ENCODE peak calls at places on chromosomes 6 and 20, in five cellular contexts. L, E, Z, Y and S are unnamed samples.

GRCh38 chr6:15037253-15037652 is 208.6 kb upstream of the JARID2 start:
- DNase-seq in E (no peak), Z (no peak), Y (no peak), L (no peak), S (no peak)

GRCh38 chr6:167708501-167709094 is 118.1 kb upstream of the AFDN start:
- DNase-seq in Z (no peak), Y (no peak), E (no peak), L (no peak), S (no peak)

GRCh38 chr6:116144590-116144989 is 18.7 kb upstream of the COL10A1 start:
- DNase-seq in E (no peak), L (no peak), Z (no peak), Y (no peak), S (no peak)

GRCh38 chr6:56408976-56409375 is 161.6 kb upstream of the COL21A1 start:
- DNase-seq in L (no peak), Z (no peak), Y (no peak), E (no peak), S (no peak)

GRCh38 chr6:134517145-134517658 is 199.3 kb upstream of the SGK1 start:
- DNase-seq in L (peak; percentile 83), Y (no peak), E (peak; percentile 92), Z (peak; percentile 37), S (no peak)

GRCh38 chr6:6918216-6918983 is 189.4 kb upstream of the RREB1 start:
- DNase-seq in L (no peak), Y (no peak), E (no peak), Z (no peak), S (no peak)

GRCh38 chr6:21134401-21134800 is 459.1 kb upstream of the SOX4 start:
- DNase-seq in Z (no peak), L (no peak), E (no peak), Y (no peak), S (no peak)

GRCh38 chr6:34514593-34515472 is 41.3 kb downstream of the SPDEF start:
- DNase-seq in Y (no peak), E (peak; percentile 54), Z (peak; percentile 31), L (peak; percentile 11), S (peak; percentile 91)

GRCh38 chr20:32019156-32019510 is 8.9 kb downstream of the CCM2L start:
- DNase-seq in Z (no peak), L (no peak), Y (no peak), E (no peak), S (no peak)

GRCh38 chr6:21907291-21907690 is 313.7 kb downstream of the SOX4 start:
- DNase-seq in L (no peak), Z (no peak), Y (no peak), E (no peak), S (no peak)

GRCh38 chr20:8454137-8454712 is 322.2 kb downstream of the PLCB1 start:
- DNase-seq in Z (no peak), Y (no peak), L (no peak), E (no peak), S (no peak)

GRCh38 chr20:11401988-11402387 is 515.7 kb upstream of the BTBD3 start:
- DNase-seq in L (no peak), Z (no peak), Y (no peak), E (no peak), S (no peak)

GRCh38 chr6:2687456-2687855 is 63.3 kb downstream of the MYLK4 start:
- DNase-seq in E (no peak), Z (no peak), L (no peak), Y (no peak), S (no peak)

GRCh38 chr20:50805349-50805684 is 10.5 kb downstream of the BCAS4 start:
- DNase-seq in Y (no peak), L (no peak), E (no peak), Z (no peak), S (no peak)
- H3K27ac ChIP-seq in Y (no peak overlapping the region), L (no peak overlapping the region), E (no peak overlapping the region), Z (no peak overlapping the region), S (no peak overlapping the region)

GRCh38 chr6:28981833-28982475 is 23.2 kb downstream of the ZNF311 start:
- DNase-seq in L (peak; percentile 66), E (peak; percentile 87), Z (peak; percentile 85), Y (no peak), S (peak; percentile 61)
- H3K27ac ChIP-seq in L (peak overlapping the region; percentile 79), E (peak overlapping the region; percentile 60), Z (peak overlapping the region; percentile 95), Y (peak overlapping the region; percentile 53), S (peak overlapping the region; percentile 87)

GRCh38 chr20:21105429-21106170 is 558 bp downstream of the LINC00237 start:
- DNase-seq in E (peak; percentile 33), Y (no peak), L (no peak), Z (no peak), S (no peak)

GRCh38 chr20:21111416-21111815 is 5.3 kb upstream of the LINC00237 start:
- DNase-seq in Z (no peak), E (no peak), L (no peak), Y (no peak), S (no peak)

GRCh38 chr20:21106171-21106694 is at the start of gene LINC00237:
- DNase-seq in Z (no peak), L (no peak), Y (no peak), E (peak; percentile 28), S (no peak)

GRCh38 chr20:21110811-21111210 is 4.7 kb upstream of the LINC00237 start:
- DNase-seq in Z (no peak), E (no peak), Y (no peak), L (no peak), S (no peak)

DNA sequence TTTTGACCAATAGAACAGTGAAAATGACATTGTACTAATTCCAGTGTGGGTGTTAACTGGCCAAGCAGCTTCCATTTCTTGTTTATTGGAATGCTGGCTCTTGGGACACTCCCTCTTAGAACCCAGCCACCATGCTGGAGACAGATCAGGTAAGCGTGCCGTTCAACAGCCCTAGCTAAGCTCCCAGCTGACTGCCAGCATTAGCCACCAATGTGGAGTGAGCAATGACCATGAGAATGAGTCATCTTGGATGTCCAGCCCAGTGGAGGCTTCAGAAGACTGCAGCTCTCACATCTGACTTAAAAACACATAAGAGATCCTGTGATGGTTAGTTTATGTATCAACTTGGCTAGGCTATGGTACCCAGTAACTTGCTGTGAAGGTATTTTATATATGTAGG is 3.0 kb upstream of the LINC00237 start:
- DNase-seq in L (no peak), E (no peak), Z (no peak), Y (no peak), S (no peak)
- H3K27ac ChIP-seq in L (no peak overlapping the region), E (no peak overlapping the region), Z (no peak overlapping the region), Y (no peak overlapping the region), S (no peak overlapping the region)

DNA sequence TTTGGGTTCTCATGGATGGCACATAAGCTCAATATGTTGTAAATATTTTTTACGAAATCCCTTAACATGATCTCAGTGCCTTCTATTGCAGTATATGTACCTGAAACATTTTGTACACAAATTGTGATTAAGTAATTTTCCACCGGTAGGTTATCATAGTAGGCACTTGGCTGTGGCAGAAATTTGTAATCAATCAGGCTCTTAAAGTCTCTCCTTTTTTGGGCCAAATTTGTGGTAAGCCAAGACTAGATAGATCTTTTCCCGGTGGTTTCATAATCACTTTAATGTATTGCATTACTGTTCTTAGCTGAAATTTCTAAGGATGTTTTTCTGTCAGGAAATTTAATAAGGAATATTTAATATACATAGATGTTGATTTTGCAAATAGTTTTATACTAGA is 3.1 kb downstream of the PCMT1 start:
- DNase-seq in E (no peak), Z (no peak), Y (no peak), L (no peak), S (no peak)
- H3K27ac ChIP-seq in E (no peak overlapping the region), Z (no peak overlapping the region), Y (no peak overlapping the region), L (no peak overlapping the region), S (no peak overlapping the region)

GRCh38 chr20:45341579-45341938 is 6.7 kb downstream of the SDC4 start:
- DNase-seq in Z (no peak), Y (no peak), L (no peak), E (no peak), S (no peak)
- H3K27ac ChIP-seq in Z (peak overlapping the region; percentile 91), Y (peak overlapping the region; percentile 90), L (peak overlapping the region; percentile 94), E (peak overlapping the region; percentile 98), S (peak overlapping the region; percentile 67)

GRCh38 chr20:50715694-50716093 is 15.7 kb upstream of the PARD6B start:
- DNase-seq in Z (no peak), L (no peak), Y (no peak), E (no peak), S (no peak)
- H3K27ac ChIP-seq in Z (no peak overlapping the region), L (no peak overlapping the region), Y (no peak overlapping the region), E (no peak overlapping the region), S (no peak overlapping the region)